ENCODE peak calls at places on chromosomes 11 and 22, in seven cellular contexts. One of them, this sample, is unnamed.

GRCh38 chr22:22097727-22098228 is 115.2 kb upstream of the TOP3B start:
- DNase-seq in stomach: no peak
- DNase-seq in body of pancreas: no peak
- DNase-seq in fibroblast of lung: no peak
- DNase-seq in adrenal gland: no peak
- DNase-seq in GM23338: no peak
- DNase-seq in MM.1S: no peak
- DNase-seq in this sample: no peak

GRCh38 chr11:1856306-1857005 is 3.6 kb downstream of the LSP1 start:
- DNase-seq in stomach: no peak
- DNase-seq in body of pancreas: no peak
- DNase-seq in fibroblast of lung: no peak
- DNase-seq in adrenal gland: no peak
- DNase-seq in GM23338: no peak
- DNase-seq in MM.1S: no peak
- DNase-seq in this sample: no peak

GRCh38 chr11:120324932-120325810 is at the start of gene TLCD5:
- DNase-seq in stomach: peak; percentile 55
- DNase-seq in body of pancreas: peak; percentile 68
- DNase-seq in fibroblast of lung: peak; percentile 66
- DNase-seq in adrenal gland: peak; percentile 85
- DNase-seq in GM23338: peak; percentile 95
- DNase-seq in MM.1S: peak; percentile 21
- DNase-seq in this sample: no peak

GRCh38 chr11:104897891-104898684 is at the start of gene CASP12:
- DNase-seq in stomach: no peak
- DNase-seq in body of pancreas: no peak
- DNase-seq in fibroblast of lung: peak; percentile 38
- DNase-seq in adrenal gland: no peak
- DNase-seq in GM23338: no peak
- DNase-seq in MM.1S: no peak
- DNase-seq in this sample: peak; percentile 18

GRCh38 chr11:8011981-8012444 is 24.9 kb downstream of the EIF3F start:
- DNase-seq in stomach: no peak
- DNase-seq in body of pancreas: no peak
- DNase-seq in fibroblast of lung: peak; percentile 77
- DNase-seq in adrenal gland: peak; percentile 52
- DNase-seq in GM23338: no peak
- DNase-seq in MM.1S: no peak
- DNase-seq in this sample: no peak

GRCh38 chr11:96263361-96263763 is 79.6 kb downstream of the MAML2 start:
- DNase-seq in stomach: no peak
- DNase-seq in body of pancreas: no peak
- DNase-seq in fibroblast of lung: peak; percentile 90
- DNase-seq in adrenal gland: no peak
- DNase-seq in GM23338: no peak
- DNase-seq in MM.1S: no peak
- DNase-seq in this sample: no peak

GRCh38 chr22:39150848-39151215 is 1.6 kb downstream of the CBX7 start:
- DNase-seq in stomach: no peak
- DNase-seq in body of pancreas: no peak
- DNase-seq in fibroblast of lung: no peak
- DNase-seq in adrenal gland: no peak
- DNase-seq in GM23338: no peak
- DNase-seq in MM.1S: no peak
- DNase-seq in this sample: no peak

GRCh38 chr11:75241036-75241905 is 697 bp downstream of the TPBGL start:
- DNase-seq in stomach: peak; percentile 87
- DNase-seq in body of pancreas: peak; percentile 83
- DNase-seq in fibroblast of lung: peak; percentile 77
- DNase-seq in adrenal gland: peak; percentile 91
- DNase-seq in GM23338: peak; percentile 84
- DNase-seq in MM.1S: peak; percentile 80
- DNase-seq in this sample: peak; percentile 86

GRCh38 chr22:24214467-24215285 is 30.2 kb downstream of the GGT5 start:
- DNase-seq in stomach: no peak
- DNase-seq in body of pancreas: no peak
- DNase-seq in fibroblast of lung: no peak
- DNase-seq in adrenal gland: no peak
- DNase-seq in GM23338: no peak
- DNase-seq in MM.1S: no peak
- DNase-seq in this sample: no peak

GRCh38 chr22:29873943-29874342 is 9.0 kb upstream of the MTMR3 start:
- DNase-seq in stomach: no peak
- DNase-seq in body of pancreas: no peak
- DNase-seq in fibroblast of lung: no peak
- DNase-seq in adrenal gland: no peak
- DNase-seq in GM23338: no peak
- DNase-seq in MM.1S: peak; percentile 67
- DNase-seq in this sample: no peak

GRCh38 chr11:47216141-47216798 is 1.5 kb downstream of the DDB2 start:
- DNase-seq in stomach: peak; percentile 69
- DNase-seq in body of pancreas: peak; percentile 50
- DNase-seq in fibroblast of lung: peak; percentile 83
- DNase-seq in adrenal gland: peak; percentile 84
- DNase-seq in GM23338: no peak
- DNase-seq in MM.1S: peak; percentile 8
- DNase-seq in this sample: peak; percentile 29

GRCh38 chr11:44575288-44575672 is 9.8 kb downstream of the CD82 start:
- DNase-seq in stomach: no peak
- DNase-seq in body of pancreas: no peak
- DNase-seq in fibroblast of lung: no peak
- DNase-seq in adrenal gland: no peak
- DNase-seq in GM23338: no peak
- DNase-seq in MM.1S: no peak
- DNase-seq in this sample: no peak

GRCh38 chr11:6566704-6567370 is 36.6 kb downstream of the RRP8 start:
- DNase-seq in stomach: no peak
- DNase-seq in body of pancreas: no peak
- DNase-seq in fibroblast of lung: no peak
- DNase-seq in adrenal gland: no peak
- DNase-seq in GM23338: no peak
- DNase-seq in MM.1S: no peak
- DNase-seq in this sample: no peak

GRCh38 chr11:70240337-70240736 is 30.2 kb upstream of the PPFIA1 start:
- DNase-seq in stomach: no peak
- DNase-seq in body of pancreas: no peak
- DNase-seq in fibroblast of lung: no peak
- DNase-seq in adrenal gland: no peak
- DNase-seq in GM23338: no peak
- DNase-seq in MM.1S: no peak
- DNase-seq in this sample: no peak

GRCh38 chr11:70420496-70420895 is 22.2 kb downstream of the CTTN start:
- DNase-seq in stomach: no peak
- DNase-seq in body of pancreas: no peak
- DNase-seq in fibroblast of lung: no peak
- DNase-seq in adrenal gland: no peak
- DNase-seq in GM23338: no peak
- DNase-seq in MM.1S: no peak
- DNase-seq in this sample: no peak

GRCh38 chr11:27722945-27723344 is 22.7 kb upstream of the BDNF start:
- DNase-seq in stomach: no peak
- DNase-seq in body of pancreas: no peak
- DNase-seq in fibroblast of lung: no peak
- DNase-seq in adrenal gland: no peak
- DNase-seq in GM23338: peak; percentile 62
- DNase-seq in MM.1S: no peak
- DNase-seq in this sample: no peak

GRCh38 chr11:115552151-115552550 is 47.9 kb upstream of the CADM1 start:
- DNase-seq in stomach: no peak
- DNase-seq in body of pancreas: no peak
- DNase-seq in fibroblast of lung: no peak
- DNase-seq in adrenal gland: no peak
- DNase-seq in GM23338: no peak
- DNase-seq in MM.1S: no peak
- DNase-seq in this sample: no peak

GRCh38 chr11:107695446-107695845 is 16.4 kb downstream of the SLN start:
- DNase-seq in stomach: no peak
- DNase-seq in body of pancreas: no peak
- DNase-seq in fibroblast of lung: no peak
- DNase-seq in adrenal gland: no peak
- DNase-seq in GM23338: no peak
- DNase-seq in MM.1S: no peak
- DNase-seq in this sample: no peak

GRCh38 chr11:12074529-12075195 is 35.7 kb upstream of the MICAL2 start:
- DNase-seq in stomach: no peak
- DNase-seq in body of pancreas: no peak
- DNase-seq in fibroblast of lung: no peak
- DNase-seq in adrenal gland: no peak
- DNase-seq in GM23338: no peak
- DNase-seq in MM.1S: no peak
- DNase-seq in this sample: no peak

GRCh38 chr22:29306175-29306829 is at the start of gene GAS2L1:
- DNase-seq in stomach: peak; percentile 81
- DNase-seq in body of pancreas: peak; percentile 79
- DNase-seq in fibroblast of lung: peak; percentile 80
- DNase-seq in adrenal gland: peak; percentile 88
- DNase-seq in GM23338: peak; percentile 80
- DNase-seq in MM.1S: peak; percentile 58
- DNase-seq in this sample: peak; percentile 34

GRCh38 chr22:39932918-39933649 is 27.1 kb upstream of the TMA7B start:
- DNase-seq in stomach: peak; percentile 71
- DNase-seq in body of pancreas: peak; percentile 43
- DNase-seq in fibroblast of lung: no peak
- DNase-seq in adrenal gland: no peak
- DNase-seq in GM23338: peak; percentile 95
- DNase-seq in MM.1S: peak; percentile 38
- DNase-seq in this sample: no peak

GRCh38 chr22:38868886-38869381 is 3.1 kb downstream of the CBX6 start:
- DNase-seq in stomach: peak; percentile 86
- DNase-seq in body of pancreas: peak; percentile 79
- DNase-seq in fibroblast of lung: peak; percentile 57
- DNase-seq in adrenal gland: peak; percentile 91
- DNase-seq in GM23338: peak; percentile 95
- DNase-seq in MM.1S: peak; percentile 74
- DNase-seq in this sample: peak; percentile 76

GRCh38 chr11:85685820-85686459 is at the start of gene CCDC89:
- DNase-seq in stomach: peak; percentile 30
- DNase-seq in body of pancreas: peak; percentile 58
- DNase-seq in fibroblast of lung: peak; percentile 99
- DNase-seq in adrenal gland: peak; percentile 86
- DNase-seq in GM23338: peak; percentile 46
- DNase-seq in MM.1S: no peak
- DNase-seq in this sample: no peak

GRCh38 chr22:31286360-31287255 is 5.7 kb downstream of the PIK3IP1 start:
- DNase-seq in stomach: no peak
- DNase-seq in body of pancreas: peak; percentile 67
- DNase-seq in fibroblast of lung: no peak
- DNase-seq in adrenal gland: peak; percentile 72
- DNase-seq in GM23338: no peak
- DNase-seq in MM.1S: peak; percentile 71
- DNase-seq in this sample: peak; percentile 86

GRCh38 chr11:64098318-64098831 is 62.6 kb downstream of the FLRT1 start:
- DNase-seq in stomach: no peak
- DNase-seq in body of pancreas: no peak
- DNase-seq in fibroblast of lung: no peak
- DNase-seq in adrenal gland: no peak
- DNase-seq in GM23338: no peak
- DNase-seq in MM.1S: no peak
- DNase-seq in this sample: no peak
- H3K27ac ChIP-seq in stomach: no peak overlapping the region
- H3K27ac ChIP-seq in body of pancreas: no peak overlapping the region
- H3K27ac ChIP-seq in fibroblast of lung: no peak overlapping the region
- H3K27ac ChIP-seq in adrenal gland: no peak overlapping the region
- H3K27ac ChIP-seq in GM23338: no peak overlapping the region
- H3K27ac ChIP-seq in MM.1S: no peak overlapping the region
- H3K27ac ChIP-seq in this sample: no peak overlapping the region

GRCh38 chr11:13334068-13334785 is 56.6 kb downstream of the BMAL1 start:
- DNase-seq in stomach: no peak
- DNase-seq in body of pancreas: no peak
- DNase-seq in fibroblast of lung: no peak
- DNase-seq in adrenal gland: no peak
- DNase-seq in GM23338: no peak
- DNase-seq in MM.1S: no peak
- DNase-seq in this sample: no peak
- H3K4me1 ChIP-seq in stomach: peaks cover 49% of the 10 kb centered on the region
- H3K4me1 ChIP-seq in body of pancreas: peaks cover 55% of the 10 kb centered on the region
- H3K4me1 ChIP-seq in fibroblast of lung: peaks cover 23% of the 10 kb centered on the region
- H3K4me1 ChIP-seq in adrenal gland: peaks cover 39% of the 10 kb centered on the region
- H3K4me1 ChIP-seq in GM23338: no peaks in the 10 kb centered on the region
- H3K4me1 ChIP-seq in MM.1S: peaks cover 16% of the 10 kb centered on the region
- H3K4me1 ChIP-seq in this sample: peaks cover 92% of the 10 kb centered on the region

GRCh38 chr22:19527861-19528417 is 3.7 kb upstream of the CLDN5 start:
- DNase-seq in stomach: no peak
- DNase-seq in body of pancreas: no peak
- DNase-seq in fibroblast of lung: peak; percentile 38
- DNase-seq in adrenal gland: no peak
- DNase-seq in GM23338: no peak
- DNase-seq in MM.1S: no peak
- DNase-seq in this sample: no peak
- H3K27ac ChIP-seq in stomach: no peak overlapping the region
- H3K27ac ChIP-seq in body of pancreas: no peak overlapping the region
- H3K27ac ChIP-seq in fibroblast of lung: no peak overlapping the region
- H3K27ac ChIP-seq in adrenal gland: no peak overlapping the region
- H3K27ac ChIP-seq in GM23338: no peak overlapping the region
- H3K27ac ChIP-seq in MM.1S: no peak overlapping the region
- H3K27ac ChIP-seq in this sample: no peak overlapping the region

GRCh38 chr22:50340157-50340879 is 2.8 kb upstream of the PPP6R2 start:
- DNase-seq in stomach: no peak
- DNase-seq in body of pancreas: no peak
- DNase-seq in fibroblast of lung: no peak
- DNase-seq in adrenal gland: no peak
- DNase-seq in GM23338: peak; percentile 45
- DNase-seq in MM.1S: no peak
- DNase-seq in this sample: peak; percentile 29

GRCh38 chr22:50341977-50342650 is 1.0 kb upstream of the PPP6R2 start:
- DNase-seq in stomach: peak; percentile 94
- DNase-seq in body of pancreas: peak; percentile 90
- DNase-seq in fibroblast of lung: peak; percentile 80
- DNase-seq in adrenal gland: peak; percentile 96
- DNase-seq in GM23338: peak; percentile 97
- DNase-seq in MM.1S: peak; percentile 89
- DNase-seq in this sample: peak; percentile 89

GRCh38 chr22:50337262-50338041 is 5.7 kb upstream of the PPP6R2 start:
- DNase-seq in stomach: no peak
- DNase-seq in body of pancreas: no peak
- DNase-seq in fibroblast of lung: no peak
- DNase-seq in adrenal gland: no peak
- DNase-seq in GM23338: no peak
- DNase-seq in MM.1S: no peak
- DNase-seq in this sample: no peak

GRCh38 chr22:50338860-50339462 is 4.2 kb upstream of the PPP6R2 start:
- DNase-seq in stomach: no peak
- DNase-seq in body of pancreas: no peak
- DNase-seq in fibroblast of lung: no peak
- DNase-seq in adrenal gland: no peak
- DNase-seq in GM23338: no peak
- DNase-seq in MM.1S: no peak
- DNase-seq in this sample: no peak

DNA sequence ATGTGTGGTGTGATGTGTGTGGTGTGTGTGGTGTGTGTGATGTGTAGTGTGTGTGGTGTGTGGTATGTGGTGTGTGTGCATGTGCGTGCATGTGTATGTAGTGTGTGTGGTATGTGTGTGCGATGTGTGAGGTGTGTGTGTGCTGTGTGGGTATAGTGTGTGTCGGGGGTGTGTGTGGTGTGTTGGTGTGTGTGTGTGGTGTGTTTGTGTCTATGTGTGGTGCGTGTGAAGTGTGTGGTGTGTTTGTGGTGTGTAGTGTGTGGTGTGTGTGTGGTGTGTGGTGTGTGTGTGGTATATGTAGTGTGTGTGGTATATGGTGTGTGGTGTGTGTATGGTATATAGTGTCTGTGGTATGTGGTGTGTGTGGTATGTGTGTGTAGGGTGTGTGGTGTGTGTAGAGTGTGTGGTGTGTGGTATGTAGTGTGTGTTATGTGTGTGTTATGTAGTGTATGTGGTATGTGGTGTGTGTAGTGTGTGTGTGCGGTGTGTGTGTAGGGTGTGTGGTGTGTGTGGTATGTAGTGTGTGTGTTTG is 5.0 kb upstream of the PPP6R2 start:
- DNase-seq in stomach: no peak
- DNase-seq in body of pancreas: no peak
- DNase-seq in fibroblast of lung: no peak
- DNase-seq in adrenal gland: no peak
- DNase-seq in GM23338: no peak
- DNase-seq in MM.1S: no peak
- DNase-seq in this sample: no peak
- H3K4me1 ChIP-seq in stomach: peaks cover 11% of the 10 kb centered on the region
- H3K4me1 ChIP-seq in body of pancreas: peaks cover 11% of the 10 kb centered on the region
- H3K4me1 ChIP-seq in fibroblast of lung: peaks cover 3% of the 10 kb centered on the region
- H3K4me1 ChIP-seq in adrenal gland: peaks cover 9% of the 10 kb centered on the region
- H3K4me1 ChIP-seq in GM23338: no peaks in the 10 kb centered on the region
- H3K4me1 ChIP-seq in MM.1S: peaks cover 17% of the 10 kb centered on the region
- H3K4me1 ChIP-seq in this sample: peaks cover 14% of the 10 kb centered on the region

This sample was measured in CD4-positive, alpha-beta memory T cell.